ENCODE peak calls at places on chromosome 15, in six cellular contexts. One of them, this sample, is unnamed.

GRCh38 chr15:32784571-32784970 is 66.8 kb downstream of the GREM1 start:
- DNase-seq in AG04450: no peak
- DNase-seq in CD4-positive, alpha-beta T cell: no peak
- DNase-seq in brain microvascular endothelial cell: no peak
- DNase-seq in CD8-positive, alpha-beta T cell: no peak
- DNase-seq in cardiac fibroblast: no peak
- DNase-seq in this sample: no peak

GRCh38 chr15:80834402-80834801 is 55.2 kb downstream of the CEMIP start:
- DNase-seq in cardiac fibroblast: no peak
- DNase-seq in CD8-positive, alpha-beta T cell: no peak
- DNase-seq in AG04450: no peak
- DNase-seq in CD4-positive, alpha-beta T cell: no peak
- DNase-seq in brain microvascular endothelial cell: no peak
- DNase-seq in this sample: no peak

GRCh38 chr15:73712107-73712506 is 27.9 kb downstream of the CD276 start:
- DNase-seq in brain microvascular endothelial cell: no peak
- DNase-seq in CD4-positive, alpha-beta T cell: no peak
- DNase-seq in AG04450: no peak
- DNase-seq in cardiac fibroblast: no peak
- DNase-seq in CD8-positive, alpha-beta T cell: no peak
- DNase-seq in this sample: no peak

GRCh38 chr15:82901114-82901805 is 51.3 kb downstream of the HOMER2 start:
- DNase-seq in AG04450: no peak
- DNase-seq in CD4-positive, alpha-beta T cell: no peak
- DNase-seq in CD8-positive, alpha-beta T cell: no peak
- DNase-seq in cardiac fibroblast: no peak
- DNase-seq in brain microvascular endothelial cell: no peak
- DNase-seq in this sample: no peak

GRCh38 chr15:25789616-25790002 is 73.5 kb downstream of the ATP10A start:
- DNase-seq in CD8-positive, alpha-beta T cell: no peak
- DNase-seq in cardiac fibroblast: no peak
- DNase-seq in brain microvascular endothelial cell: no peak
- DNase-seq in CD4-positive, alpha-beta T cell: no peak
- DNase-seq in AG04450: no peak
- DNase-seq in this sample: no peak

GRCh38 chr15:65460948-65461347 is 38.2 kb upstream of the IGDCC4 start:
- DNase-seq in cardiac fibroblast: peak; percentile 4
- DNase-seq in CD4-positive, alpha-beta T cell: no peak
- DNase-seq in AG04450: no peak
- DNase-seq in brain microvascular endothelial cell: peak; percentile 30
- DNase-seq in CD8-positive, alpha-beta T cell: no peak
- DNase-seq in this sample: no peak

GRCh38 chr15:67755936-67756335 is 69.4 kb upstream of the SKOR1 start:
- DNase-seq in AG04450: no peak
- DNase-seq in brain microvascular endothelial cell: no peak
- DNase-seq in cardiac fibroblast: no peak
- DNase-seq in CD4-positive, alpha-beta T cell: no peak
- DNase-seq in CD8-positive, alpha-beta T cell: no peak
- DNase-seq in this sample: no peak

GRCh38 chr15:92541197-92542190 is 114.1 kb downstream of the FAM174B start:
- DNase-seq in AG04450: no peak
- DNase-seq in CD4-positive, alpha-beta T cell: no peak
- DNase-seq in brain microvascular endothelial cell: no peak
- DNase-seq in cardiac fibroblast: no peak
- DNase-seq in CD8-positive, alpha-beta T cell: no peak
- DNase-seq in this sample: no peak

GRCh38 chr15:26736502-26737248 is 36.2 kb downstream of the GABRB3 start:
- DNase-seq in brain microvascular endothelial cell: no peak
- DNase-seq in AG04450: no peak
- DNase-seq in CD8-positive, alpha-beta T cell: no peak
- DNase-seq in CD4-positive, alpha-beta T cell: no peak
- DNase-seq in cardiac fibroblast: no peak
- DNase-seq in this sample: no peak

GRCh38 chr15:49361370-49361769 is 61.7 kb upstream of the FGF7 start:
- DNase-seq in AG04450: no peak
- DNase-seq in CD4-positive, alpha-beta T cell: no peak
- DNase-seq in cardiac fibroblast: no peak
- DNase-seq in brain microvascular endothelial cell: no peak
- DNase-seq in CD8-positive, alpha-beta T cell: no peak
- DNase-seq in this sample: no peak

GRCh38 chr15:89502867-89503595 is 6.6 kb upstream of the RHCG start:
- DNase-seq in CD4-positive, alpha-beta T cell: no peak
- DNase-seq in AG04450: no peak
- DNase-seq in CD8-positive, alpha-beta T cell: no peak
- DNase-seq in cardiac fibroblast: no peak
- DNase-seq in brain microvascular endothelial cell: no peak
- DNase-seq in this sample: no peak

GRCh38 chr15:90402230-90402629 is 14.2 kb downstream of the IQGAP1 start:
- DNase-seq in cardiac fibroblast: peak; percentile 89
- DNase-seq in CD8-positive, alpha-beta T cell: no peak
- DNase-seq in CD4-positive, alpha-beta T cell: no peak
- DNase-seq in AG04450: peak; percentile 56
- DNase-seq in brain microvascular endothelial cell: peak; percentile 64
- DNase-seq in this sample: no peak

GRCh38 chr15:83692820-83693581 is 39.1 kb downstream of the ADAMTSL3 start:
- DNase-seq in CD8-positive, alpha-beta T cell: no peak
- DNase-seq in cardiac fibroblast: peak; percentile 13
- DNase-seq in brain microvascular endothelial cell: no peak
- DNase-seq in AG04450: no peak
- DNase-seq in CD4-positive, alpha-beta T cell: no peak
- DNase-seq in this sample: no peak

GRCh38 chr15:83287541-83288027 is 3.1 kb upstream of the BNC1 start:
- DNase-seq in AG04450: peak; percentile 86
- DNase-seq in CD8-positive, alpha-beta T cell: no peak
- DNase-seq in cardiac fibroblast: peak; percentile 93
- DNase-seq in CD4-positive, alpha-beta T cell: no peak
- DNase-seq in brain microvascular endothelial cell: peak; percentile 94
- DNase-seq in this sample: no peak

GRCh38 chr15:66007663-66008262 is 138.5 kb downstream of the RAB11A start:
- DNase-seq in CD8-positive, alpha-beta T cell: no peak
- DNase-seq in CD4-positive, alpha-beta T cell: no peak
- DNase-seq in cardiac fibroblast: no peak
- DNase-seq in AG04450: no peak
- DNase-seq in brain microvascular endothelial cell: no peak
- DNase-seq in this sample: no peak

GRCh38 chr15:68342351-68342750 is 64.8 kb downstream of the FEM1B start:
- DNase-seq in cardiac fibroblast: no peak
- DNase-seq in brain microvascular endothelial cell: no peak
- DNase-seq in CD4-positive, alpha-beta T cell: no peak
- DNase-seq in CD8-positive, alpha-beta T cell: no peak
- DNase-seq in AG04450: no peak
- DNase-seq in this sample: no peak

GRCh38 chr15:83320831-83321230 is 36.4 kb upstream of the BNC1 start:
- DNase-seq in cardiac fibroblast: peak; percentile 44
- DNase-seq in AG04450: no peak
- DNase-seq in brain microvascular endothelial cell: no peak
- DNase-seq in CD8-positive, alpha-beta T cell: no peak
- DNase-seq in CD4-positive, alpha-beta T cell: no peak
- DNase-seq in this sample: no peak

GRCh38 chr15:84821501-84822021 is 4.4 kb downstream of the ALPK3 start:
- DNase-seq in CD8-positive, alpha-beta T cell: no peak
- DNase-seq in AG04450: no peak
- DNase-seq in CD4-positive, alpha-beta T cell: no peak
- DNase-seq in brain microvascular endothelial cell: no peak
- DNase-seq in cardiac fibroblast: peak; percentile 69
- DNase-seq in this sample: no peak

GRCh38 chr15:84819291-84819768 is 2.2 kb downstream of the ALPK3 start:
- DNase-seq in AG04450: no peak
- DNase-seq in CD4-positive, alpha-beta T cell: no peak
- DNase-seq in brain microvascular endothelial cell: no peak
- DNase-seq in CD8-positive, alpha-beta T cell: no peak
- DNase-seq in cardiac fibroblast: no peak
- DNase-seq in this sample: no peak

GRCh38 chr15:84817461-84818081 is 415 bp downstream of the ALPK3 start:
- DNase-seq in CD8-positive, alpha-beta T cell: no peak
- DNase-seq in CD4-positive, alpha-beta T cell: no peak
- DNase-seq in AG04450: no peak
- DNase-seq in brain microvascular endothelial cell: no peak
- DNase-seq in cardiac fibroblast: no peak
- DNase-seq in this sample: no peak

GRCh38 chr15:84819791-84820190 is 2.6 kb downstream of the ALPK3 start:
- DNase-seq in CD4-positive, alpha-beta T cell: no peak
- DNase-seq in brain microvascular endothelial cell: no peak
- DNase-seq in AG04450: no peak
- DNase-seq in CD8-positive, alpha-beta T cell: no peak
- DNase-seq in cardiac fibroblast: no peak
- DNase-seq in this sample: no peak

GRCh38 chr15:84818221-84819131 is 1.3 kb downstream of the ALPK3 start:
- DNase-seq in CD4-positive, alpha-beta T cell: no peak
- DNase-seq in brain microvascular endothelial cell: peak; percentile 67
- DNase-seq in CD8-positive, alpha-beta T cell: no peak
- DNase-seq in cardiac fibroblast: peak; percentile 80
- DNase-seq in AG04450: no peak
- DNase-seq in this sample: no peak
- TF ChIP-seq CTCF in CD4-positive, alpha-beta T cell: no peak
- TF ChIP-seq CTCF in brain microvascular endothelial cell: peak; percentile 9
- TF ChIP-seq CTCF in CD8-positive, alpha-beta T cell: no peak
- TF ChIP-seq CTCF in cardiac fibroblast: peak; percentile 5
- TF ChIP-seq CTCF in AG04450: no peak
- TF ChIP-seq CTCF in this sample: no peak

DNA sequence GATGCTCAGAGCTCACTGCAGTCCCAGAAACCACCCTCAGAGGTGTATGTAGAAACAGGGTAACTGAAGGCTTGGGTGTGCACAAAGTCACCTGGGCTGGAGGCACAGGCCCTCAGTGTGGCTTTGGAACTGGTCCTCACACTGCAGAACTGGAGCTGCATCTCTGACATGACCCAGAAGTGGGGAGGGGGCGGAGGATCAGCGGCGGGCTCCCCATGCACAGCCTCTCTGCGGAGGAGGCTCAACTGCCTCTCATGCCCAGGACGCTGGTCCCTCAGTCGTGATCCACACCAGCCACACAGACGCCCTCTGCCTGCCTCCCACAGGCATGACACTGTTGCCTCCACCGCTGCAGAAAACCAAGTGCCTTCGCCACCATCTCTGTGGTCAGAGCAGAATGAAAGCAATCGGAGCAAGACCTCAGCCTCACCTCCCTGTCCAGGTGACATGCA is 73.7 kb downstream of the TM2D3 start:
- DNase-seq in brain microvascular endothelial cell: no peak
- DNase-seq in AG04450: no peak
- DNase-seq in CD8-positive, alpha-beta T cell: no peak
- DNase-seq in cardiac fibroblast: peak; percentile 33
- DNase-seq in CD4-positive, alpha-beta T cell: no peak
- DNase-seq in this sample: no peak
- TF ChIP-seq CTCF in brain microvascular endothelial cell: peak; percentile 72
- TF ChIP-seq CTCF in AG04450: peak; percentile 3
- TF ChIP-seq CTCF in CD8-positive, alpha-beta T cell: no peak
- TF ChIP-seq CTCF in cardiac fibroblast: peak; percentile 71
- TF ChIP-seq CTCF in CD4-positive, alpha-beta T cell: no peak
- TF ChIP-seq CTCF in this sample: no peak

GRCh38 chr15:38111070-38111469 is 141.6 kb upstream of the SPRED1 start:
- DNase-seq in AG04450: no peak
- DNase-seq in CD8-positive, alpha-beta T cell: no peak
- DNase-seq in CD4-positive, alpha-beta T cell: no peak
- DNase-seq in cardiac fibroblast: no peak
- DNase-seq in brain microvascular endothelial cell: no peak
- DNase-seq in this sample: no peak
- TF ChIP-seq CTCF in AG04450: no peak
- TF ChIP-seq CTCF in CD8-positive, alpha-beta T cell: no peak
- TF ChIP-seq CTCF in CD4-positive, alpha-beta T cell: no peak
- TF ChIP-seq CTCF in cardiac fibroblast: no peak
- TF ChIP-seq CTCF in brain microvascular endothelial cell: no peak
- TF ChIP-seq CTCF in this sample: no peak

GRCh38 chr15:87671289-87671688 is 585.2 kb downstream of the NTRK3 start:
- DNase-seq in AG04450: no peak
- DNase-seq in brain microvascular endothelial cell: no peak
- DNase-seq in CD4-positive, alpha-beta T cell: no peak
- DNase-seq in CD8-positive, alpha-beta T cell: no peak
- DNase-seq in cardiac fibroblast: no peak
- DNase-seq in this sample: no peak

GRCh38 chr15:87669846-87670245 is 586.7 kb downstream of the NTRK3 start:
- DNase-seq in brain microvascular endothelial cell: no peak
- DNase-seq in cardiac fibroblast: no peak
- DNase-seq in AG04450: no peak
- DNase-seq in CD8-positive, alpha-beta T cell: no peak
- DNase-seq in CD4-positive, alpha-beta T cell: no peak
- DNase-seq in this sample: no peak

GRCh38 chr15:87667643-87668042 is 588.9 kb downstream of the NTRK3 start:
- DNase-seq in CD8-positive, alpha-beta T cell: no peak
- DNase-seq in CD4-positive, alpha-beta T cell: no peak
- DNase-seq in brain microvascular endothelial cell: no peak
- DNase-seq in AG04450: no peak
- DNase-seq in cardiac fibroblast: no peak
- DNase-seq in this sample: no peak

DNA sequence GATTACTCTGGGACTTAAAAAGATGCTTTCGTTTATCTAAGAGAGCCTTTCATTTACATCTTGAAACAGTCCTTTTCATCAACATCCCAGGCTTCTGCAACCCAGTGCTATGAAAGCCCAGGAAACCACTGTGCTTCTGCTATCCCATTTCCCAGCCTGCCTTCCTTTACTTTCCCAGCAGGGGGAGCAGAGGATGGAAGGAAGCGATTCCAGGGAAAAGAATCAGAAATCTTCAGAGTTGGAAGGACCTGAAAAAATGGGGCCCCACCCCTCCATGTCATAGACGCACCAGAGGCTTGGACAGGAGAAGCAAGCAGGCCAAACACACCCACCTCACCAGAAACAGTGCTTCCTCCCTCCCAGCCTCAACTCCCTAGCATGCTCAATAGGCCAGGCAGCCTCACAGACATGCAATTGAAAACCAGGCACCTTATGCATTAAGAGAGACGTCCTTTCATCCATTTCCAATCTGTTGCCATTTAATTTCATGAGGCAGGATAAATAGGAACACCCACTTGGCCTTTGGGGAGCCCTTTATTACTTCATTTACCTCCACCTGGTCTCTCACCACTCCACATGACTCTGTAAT is 584.1 kb downstream of the NTRK3 start:
- DNase-seq in CD4-positive, alpha-beta T cell: no peak
- DNase-seq in AG04450: peak; percentile 10
- DNase-seq in cardiac fibroblast: peak; percentile 61
- DNase-seq in CD8-positive, alpha-beta T cell: no peak
- DNase-seq in brain microvascular endothelial cell: peak; percentile 34
- DNase-seq in this sample: no peak
- TF ChIP-seq CTCF in CD4-positive, alpha-beta T cell: no peak
- TF ChIP-seq CTCF in AG04450: peak; percentile 94
- TF ChIP-seq CTCF in cardiac fibroblast: peak; percentile 88
- TF ChIP-seq CTCF in CD8-positive, alpha-beta T cell: no peak
- TF ChIP-seq CTCF in brain microvascular endothelial cell: peak; percentile 85
- TF ChIP-seq CTCF in this sample: no peak

GRCh38 chr15:31461911-31462480 is 135.4 kb downstream of the KLF13 start:
- DNase-seq in CD4-positive, alpha-beta T cell: no peak
- DNase-seq in brain microvascular endothelial cell: no peak
- DNase-seq in cardiac fibroblast: no peak
- DNase-seq in AG04450: no peak
- DNase-seq in CD8-positive, alpha-beta T cell: no peak
- DNase-seq in this sample: no peak
- TF ChIP-seq CTCF in CD4-positive, alpha-beta T cell: no peak
- TF ChIP-seq CTCF in brain microvascular endothelial cell: peak; percentile 44
- TF ChIP-seq CTCF in cardiac fibroblast: peak; percentile 26
- TF ChIP-seq CTCF in AG04450: peak; percentile 44
- TF ChIP-seq CTCF in CD8-positive, alpha-beta T cell: no peak
- TF ChIP-seq CTCF in this sample: no peak

GRCh38 chr15:84816694-84817460 is at the start of gene ALPK3:
- DNase-seq in cardiac fibroblast: no peak
- DNase-seq in AG04450: no peak
- DNase-seq in CD4-positive, alpha-beta T cell: no peak
- DNase-seq in CD8-positive, alpha-beta T cell: no peak
- DNase-seq in brain microvascular endothelial cell: no peak
- DNase-seq in this sample: no peak
- TF ChIP-seq CTCF in cardiac fibroblast: no peak
- TF ChIP-seq CTCF in AG04450: no peak
- TF ChIP-seq CTCF in CD4-positive, alpha-beta T cell: no peak
- TF ChIP-seq CTCF in CD8-positive, alpha-beta T cell: no peak
- TF ChIP-seq CTCF in brain microvascular endothelial cell: peak; percentile 14
- TF ChIP-seq CTCF in this sample: no peak

This sample was measured in natural killer cell.